ENCODE peak calls at places on chromosomes 12 and 14, in seven cellular contexts. P is Calu3, L is BJ, U is H9, Y is fibroblast of pulmonary artery, R is bronchial epithelial cell, F is B cell. M is an unnamed sample.

GRCh38 chr14:101368629-101369028 is 192.7 kb upstream of the DIO3 start:
- DNase-seq in P (no peak), L (no peak), F (no peak), Y (no peak), R (no peak), U (no peak), M (no peak)

GRCh38 chr12:84599539-84599938 is 313.1 kb downstream of the SLC6A15 start:
- DNase-seq in L (peak), U (no peak), R (peak), P (peak), F (no peak), Y (peak), M (peak)

GRCh38 chr12:1553987-1554982 is 40.1 kb downstream of the FBXL14 start:
- DNase-seq in L (no peak), Y (no peak), U (peak), R (no peak), P (no peak), F (no peak), M (no peak)

GRCh38 chr12:94558612-94559011 is 91.7 kb downstream of the TMCC3 start:
- DNase-seq in U (peak), P (no peak), F (no peak), Y (no peak), L (no peak), R (no peak), M (no peak)

GRCh38 chr14:69259531-69260245 is at the start of gene GALNT16:
- DNase-seq in R (no peak), P (peak), F (no peak), U (peak), L (no peak), Y (no peak), M (peak)

GRCh38 chr12:13425766-13426165 is 229.2 kb downstream of the EMP1 start:
- DNase-seq in F (no peak), U (no peak), P (no peak), L (peak), R (peak), Y (peak), M (peak)

GRCh38 chr12:74111688-74112360 is 425.8 kb upstream of the ATXN7L3B start:
- DNase-seq in R (peak), P (peak), F (no peak), L (no peak), U (peak), Y (peak), M (no peak)

GRCh38 chr12:3200779-3201738 is 123.9 kb downstream of the TSPAN9 start:
- DNase-seq in P (no peak), U (no peak), L (no peak), Y (no peak), R (no peak), F (no peak), M (no peak)

GRCh38 chr12:106415134-106415533 is 57.6 kb downstream of the POLR3B start:
- DNase-seq in Y (peak), P (no peak), F (no peak), U (no peak), L (peak), R (peak), M (no peak)

GRCh38 chr12:105748806-105749600 is 389.8 kb downstream of the NUAK1 start:
- DNase-seq in R (peak), U (no peak), Y (peak), L (no peak), P (no peak), F (no peak), M (no peak)

GRCh38 chr12:112375105-112375504 is 7.1 kb downstream of the HECTD4 start:
- DNase-seq in R (peak), L (no peak), F (no peak), Y (no peak), P (no peak), U (no peak), M (no peak)

GRCh38 chr14:75443203-75443969 is 15.6 kb downstream of the JDP2 start:
- DNase-seq in F (no peak), P (no peak), U (no peak), L (no peak), Y (no peak), R (no peak), M (no peak)

GRCh38 chr12:125775507-125775906 is 710.3 kb downstream of the AACS start:
- DNase-seq in U (no peak), R (no peak), L (no peak), Y (no peak), F (no peak), P (no peak), M (no peak)

GRCh38 chr14:51774209-51774608 is 86.2 kb upstream of the GNG2 start:
- DNase-seq in Y (no peak), F (no peak), L (no peak), P (no peak), R (no peak), U (no peak), M (no peak)

GRCh38 chr14:102819176-102819628 is 42.0 kb downstream of the TRAF3 start:
- DNase-seq in F (peak), R (peak), P (peak), Y (no peak), U (no peak), L (no peak), M (peak)

GRCh38 chr14:23590198-23590597 is 11.6 kb upstream of the JPH4 start:
- DNase-seq in U (no peak), P (no peak), L (no peak), Y (no peak), R (no peak), F (no peak), M (no peak)

GRCh38 chr12:32062841-32063240 is 43.8 kb upstream of the BICD1 start:
- DNase-seq in P (no peak), L (no peak), Y (no peak), U (no peak), R (no peak), F (no peak), M (no peak)

GRCh38 chr12:25503666-25504065 is 49.4 kb downstream of the LMNTD1 start:
- DNase-seq in F (no peak), U (no peak), P (no peak), L (no peak), Y (no peak), R (no peak), M (no peak)

GRCh38 chr14:90518941-90519256 is 122.1 kb downstream of the CALM1 start:
- DNase-seq in U (peak), Y (no peak), R (peak), L (no peak), F (peak), P (peak), M (no peak)

GRCh38 chr14:102330806-102331205 is 11.3 kb downstream of the ZNF839 start:
- DNase-seq in F (no peak), Y (no peak), R (no peak), U (no peak), L (no peak), P (no peak), M (no peak)

DNA sequence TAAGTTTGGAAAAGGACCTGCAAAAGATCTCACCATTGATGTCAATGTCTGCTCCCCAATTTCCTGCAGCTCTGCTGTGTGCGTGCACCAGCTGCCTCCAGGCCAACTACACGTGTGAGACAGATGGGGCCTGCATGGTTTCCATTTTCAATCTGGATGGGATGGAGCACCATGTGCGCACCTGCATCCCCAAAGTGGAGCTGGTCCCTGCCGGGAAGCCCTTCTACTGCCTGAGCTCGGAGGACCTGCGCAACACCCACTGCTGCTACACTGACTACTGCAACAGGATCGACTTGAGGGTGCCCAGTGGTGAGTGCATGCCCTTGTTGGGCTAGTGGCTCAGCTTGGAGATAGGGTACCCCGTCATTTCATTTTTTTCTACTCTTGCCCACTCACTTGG is 23.7 kb downstream of the ACVR1B start:
- DNase-seq in L (no peak), P (no peak), R (no peak), F (no peak), Y (no peak), U (no peak), M (no peak)
- TF ChIP-seq CTCF in L (no peak), P (no peak), R (no peak), F (no peak), Y (no peak), U (no peak), M (no peak)

DNA sequence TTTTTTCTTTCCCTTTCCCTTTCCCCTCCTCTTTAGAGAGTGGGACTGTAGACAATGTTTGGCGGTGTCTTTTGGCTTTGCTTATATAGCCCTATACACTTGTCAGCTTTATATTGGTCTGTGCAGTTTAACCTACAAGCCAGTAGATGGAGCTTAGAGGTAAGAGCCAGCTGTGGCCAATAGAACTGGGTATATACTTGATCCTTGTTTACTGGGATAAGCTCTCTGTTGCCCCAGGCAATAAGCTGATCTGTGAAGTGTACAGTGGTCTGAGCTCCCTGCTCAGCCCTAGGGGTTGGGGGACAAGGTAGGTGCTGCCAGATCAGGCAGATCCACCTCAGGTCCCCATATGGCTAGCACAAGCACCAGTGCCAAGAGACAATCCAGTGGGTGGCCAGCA is 434.1 kb downstream of the NOVA1 start:
- DNase-seq in R (peak), L (no peak), Y (peak), U (peak), F (no peak), P (no peak), M (no peak)
- TF ChIP-seq CTCF in R (peak), L (no peak), Y (peak), U (peak), F (no peak), P (no peak), M (peak)

DNA sequence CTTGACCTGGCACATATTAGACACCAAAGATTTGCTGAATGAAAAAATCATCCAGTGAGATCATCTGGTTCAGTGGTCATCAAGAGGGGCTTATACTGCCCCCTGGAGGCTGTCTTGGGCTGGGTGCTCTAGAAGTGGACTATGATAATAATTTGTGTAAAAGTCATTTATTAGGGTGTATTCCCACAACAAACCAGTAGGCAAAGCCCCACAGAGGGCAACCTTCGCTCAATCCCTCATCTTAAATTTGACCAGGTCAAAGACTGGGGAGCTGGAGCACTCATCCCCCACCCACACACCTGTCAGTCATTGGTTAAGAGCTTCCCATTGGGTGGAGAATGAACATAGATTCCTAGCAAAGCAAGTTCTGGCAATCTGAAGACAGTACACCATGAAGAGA is 20.0 kb upstream of the FICD start:
- DNase-seq in R (peak), U (peak), L (no peak), P (peak), Y (peak), F (no peak), M (no peak)
- TF ChIP-seq CTCF in R (peak), U (peak), L (peak), P (peak), Y (peak), F (peak), M (peak)

GRCh38 chr14:72291908-72292688 is 359.9 kb downstream of the RGS6 start:
- DNase-seq in R (peak), F (no peak), U (no peak), L (peak), Y (peak), P (peak), M (peak)

DNA sequence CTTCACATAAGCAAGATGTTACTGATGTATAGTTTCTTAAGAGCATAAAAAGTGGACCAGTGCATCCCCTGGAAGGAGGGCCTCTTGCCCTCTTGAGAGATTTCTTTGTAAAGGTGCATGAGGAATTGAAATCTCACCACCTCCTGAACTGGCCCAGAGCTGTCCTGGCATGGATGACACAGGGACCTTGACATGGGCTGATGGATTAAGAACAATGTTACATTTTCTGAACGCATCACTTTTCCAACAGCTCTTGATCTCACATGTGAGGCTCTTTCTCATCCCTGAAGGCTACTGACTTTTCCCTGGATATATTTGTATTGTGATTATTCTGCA is 360.4 kb downstream of the RGS6 start:
- DNase-seq in U (no peak), P (no peak), Y (no peak), R (no peak), L (no peak), F (no peak), M (no peak)
- TF ChIP-seq CTCF in U (peak), P (no peak), Y (no peak), R (no peak), L (no peak), F (no peak), M (peak)

DNA sequence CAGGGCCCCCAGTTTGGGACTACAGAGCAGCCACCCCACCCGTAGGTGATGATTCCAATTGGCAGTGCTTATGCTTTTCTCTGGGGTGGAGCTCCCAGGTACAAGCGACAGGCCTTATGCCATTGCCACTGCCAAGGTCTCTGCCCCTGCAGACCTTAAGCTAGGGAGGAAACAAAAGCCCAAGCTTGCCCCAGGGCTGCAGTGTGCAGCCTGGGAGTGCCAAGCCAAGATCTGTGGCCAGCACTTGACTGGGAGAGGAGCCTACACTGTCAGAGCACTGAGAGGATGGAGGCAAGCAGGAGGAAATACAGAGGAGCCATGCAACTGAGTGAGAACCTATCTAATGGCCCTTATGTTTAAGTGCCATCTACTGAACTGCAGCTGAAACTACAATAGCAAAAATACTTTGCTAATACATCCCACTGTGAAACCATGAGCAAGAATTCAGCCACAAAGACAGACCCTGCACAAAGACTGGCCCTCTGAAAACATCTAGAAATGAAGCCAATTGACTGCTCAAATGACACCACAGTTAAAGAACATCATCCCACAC is 17.7 kb upstream of the ASCL1 start:
- DNase-seq in L (no peak), F (no peak), R (no peak), U (no peak), Y (no peak), P (no peak), M (no peak)
- TF ChIP-seq CTCF in L (no peak), F (no peak), R (no peak), U (peak), Y (no peak), P (no peak), M (no peak)

DNA sequence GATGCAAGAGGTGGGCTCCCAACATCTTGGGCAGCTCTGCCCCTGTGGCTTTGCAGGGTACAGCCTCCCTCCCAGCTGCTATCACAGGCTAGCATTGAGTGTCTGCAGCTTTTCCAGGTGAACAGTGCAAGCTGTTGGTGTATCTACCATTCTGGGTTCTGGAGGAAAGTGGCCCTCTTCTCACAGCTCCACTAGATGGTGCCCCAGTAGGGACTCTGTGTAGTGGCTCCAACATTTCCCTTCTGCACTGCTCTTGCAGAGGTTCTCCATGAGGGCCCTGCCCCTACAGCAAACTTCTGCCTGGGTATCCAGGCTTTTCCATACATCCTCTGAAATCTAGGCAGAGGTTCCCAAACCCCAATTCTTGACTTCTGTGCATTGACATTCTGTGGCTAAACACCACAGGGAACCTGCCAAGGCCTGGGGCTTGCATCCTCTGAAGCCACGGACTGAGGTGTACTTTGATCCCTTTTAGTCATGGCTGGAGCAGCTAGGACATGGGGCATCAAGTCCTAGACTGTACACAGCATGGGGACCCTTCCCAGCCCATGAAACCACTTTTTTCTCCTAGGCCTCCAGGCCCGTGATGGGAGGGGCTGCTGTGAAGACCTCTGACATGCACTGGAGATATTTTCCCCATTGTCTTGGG is 24.0 kb upstream of the SLC38A1 start:
- DNase-seq in R (no peak), F (no peak), Y (peak), U (no peak), P (no peak), L (no peak), M (no peak)
- TF ChIP-seq CTCF in R (peak), F (no peak), Y (peak), U (no peak), P (no peak), L (peak), M (no peak)

GRCh38 chr14:89180546-89180945 is 236.5 kb downstream of the FOXN3 start:
- DNase-seq in P (no peak), F (no peak), R (no peak), L (no peak), U (no peak), Y (no peak), M (no peak)
- TF ChIP-seq CTCF in P (no peak), F (no peak), R (no peak), L (no peak), U (no peak), Y (no peak), M (no peak)

GRCh38 chr14:96206461-96206860 is 1.8 kb downstream of the BDKRB2 start:
- DNase-seq in Y (no peak), R (no peak), F (no peak), P (no peak), L (no peak), U (no peak), M (peak)
- TF ChIP-seq CTCF in Y (no peak), R (no peak), F (no peak), P (no peak), L (no peak), U (no peak), M (no peak)

GRCh38 chr12:121916719-121917118 is 1.7 kb upstream of the CFAP251 start:
- DNase-seq in P (peak), R (no peak), F (no peak), L (no peak), U (peak), Y (peak), M (no peak)
- TF ChIP-seq CTCF in P (no peak), R (peak), F (no peak), L (peak), U (peak), Y (peak), M (no peak)